ENCODE peak calls at places on chromosome 10, in seven cellular contexts. One of them, this sample, is unnamed.
A peak's percentile ranks its signal among the peaks of the same experiment; 100 is the strongest.

GRCh38 chr10:77240959-77241358 is 396.6 kb downstream of the KCNMA1 start:
- DNase-seq in pancreas: no peak
- DNase-seq in GM23338: no peak
- DNase-seq in fibroblast of lung: no peak
- DNase-seq in stomach: no peak
- DNase-seq in uterus: no peak
- DNase-seq in psoas muscle: no peak
- DNase-seq in this sample: no peak

GRCh38 chr10:6920072-6921019 is 340.3 kb upstream of the PRKCQ start:
- DNase-seq in GM23338: peak; percentile 92
- DNase-seq in uterus: peak; percentile 56
- DNase-seq in pancreas: peak; percentile 85
- DNase-seq in stomach: peak; percentile 82
- DNase-seq in fibroblast of lung: peak; percentile 52
- DNase-seq in psoas muscle: peak; percentile 61
- DNase-seq in this sample: peak; percentile 91

GRCh38 chr10:88531383-88532092 is 51.6 kb downstream of the RNLS start:
- DNase-seq in stomach: no peak
- DNase-seq in uterus: no peak
- DNase-seq in fibroblast of lung: no peak
- DNase-seq in psoas muscle: no peak
- DNase-seq in GM23338: no peak
- DNase-seq in pancreas: no peak
- DNase-seq in this sample: no peak

GRCh38 chr10:63132651-63133055 is 475 bp upstream of the NRBF2 start:
- DNase-seq in pancreas: no peak
- DNase-seq in GM23338: no peak
- DNase-seq in uterus: no peak
- DNase-seq in psoas muscle: no peak
- DNase-seq in fibroblast of lung: no peak
- DNase-seq in stomach: no peak
- DNase-seq in this sample: no peak

GRCh38 chr10:128080641-128081040 is 45.6 kb downstream of the MKI67 start:
- DNase-seq in fibroblast of lung: no peak
- DNase-seq in stomach: no peak
- DNase-seq in pancreas: no peak
- DNase-seq in GM23338: no peak
- DNase-seq in uterus: no peak
- DNase-seq in psoas muscle: no peak
- DNase-seq in this sample: peak; percentile 21

GRCh38 chr10:51918451-51918850 is 219.1 kb upstream of the CSTF2T start:
- DNase-seq in fibroblast of lung: no peak
- DNase-seq in pancreas: no peak
- DNase-seq in psoas muscle: no peak
- DNase-seq in GM23338: no peak
- DNase-seq in uterus: no peak
- DNase-seq in stomach: no peak
- DNase-seq in this sample: no peak

GRCh38 chr10:21495686-21496284 is 29.7 kb downstream of the SKIDA1 start:
- DNase-seq in psoas muscle: peak; percentile 82
- DNase-seq in GM23338: peak; percentile 95
- DNase-seq in stomach: peak; percentile 87
- DNase-seq in fibroblast of lung: peak; percentile 73
- DNase-seq in pancreas: peak; percentile 93
- DNase-seq in uterus: peak; percentile 71
- DNase-seq in this sample: peak; percentile 92

GRCh38 chr10:113087082-113088029 is 137.3 kb downstream of the TCF7L2 start:
- DNase-seq in psoas muscle: peak; percentile 60
- DNase-seq in GM23338: peak; percentile 62
- DNase-seq in uterus: peak; percentile 86
- DNase-seq in pancreas: no peak
- DNase-seq in fibroblast of lung: peak; percentile 100
- DNase-seq in stomach: peak; percentile 66
- DNase-seq in this sample: peak; percentile 77

GRCh38 chr10:43286076-43286805 is 19.4 kb upstream of the RASGEF1A start:
- DNase-seq in uterus: no peak
- DNase-seq in GM23338: no peak
- DNase-seq in psoas muscle: no peak
- DNase-seq in fibroblast of lung: no peak
- DNase-seq in pancreas: no peak
- DNase-seq in stomach: no peak
- DNase-seq in this sample: no peak
- H3K27me3 ChIP-seq in uterus: no peaks in the 10 kb centered on the region
- H3K27me3 ChIP-seq in GM23338: peaks cover 6% of the 10 kb centered on the region
- H3K27me3 ChIP-seq in psoas muscle: no peaks in the 10 kb centered on the region
- H3K27me3 ChIP-seq in fibroblast of lung: no peaks in the 10 kb centered on the region
- H3K27me3 ChIP-seq in pancreas: no peaks in the 10 kb centered on the region
- H3K27me3 ChIP-seq in stomach: peaks cover 15% of the 10 kb centered on the region
- H3K27me3 ChIP-seq in this sample: peaks cover 8% of the 10 kb centered on the region

GRCh38 chr10:71816421-71816851 is 34.6 kb downstream of the PSAP start:
- DNase-seq in stomach: no peak
- DNase-seq in pancreas: no peak
- DNase-seq in fibroblast of lung: no peak
- DNase-seq in psoas muscle: no peak
- DNase-seq in uterus: no peak
- DNase-seq in GM23338: no peak
- DNase-seq in this sample: no peak
- H3K36me3 ChIP-seq in stomach: peaks cover 68% of the 10 kb centered on the region
- H3K36me3 ChIP-seq in pancreas: peaks cover 45% of the 10 kb centered on the region
- H3K36me3 ChIP-seq in fibroblast of lung: peaks cover 31% of the 10 kb centered on the region
- H3K36me3 ChIP-seq in psoas muscle: peaks cover 8% of the 10 kb centered on the region
- H3K36me3 ChIP-seq in uterus: no peaks in the 10 kb centered on the region
- H3K36me3 ChIP-seq in GM23338: peaks cover 40% of the 10 kb centered on the region
- H3K36me3 ChIP-seq in this sample: peaks cover 64% of the 10 kb centered on the region

GRCh38 chr10:2891770-2892124 is 175.6 kb upstream of the PFKP start:
- DNase-seq in fibroblast of lung: no peak
- DNase-seq in pancreas: no peak
- DNase-seq in GM23338: no peak
- DNase-seq in uterus: no peak
- DNase-seq in psoas muscle: no peak
- DNase-seq in stomach: no peak
- DNase-seq in this sample: no peak
- H3K27me3 ChIP-seq in fibroblast of lung: no peaks in the 10 kb centered on the region
- H3K27me3 ChIP-seq in pancreas: no peaks in the 10 kb centered on the region
- H3K27me3 ChIP-seq in GM23338: no peaks in the 10 kb centered on the region
- H3K27me3 ChIP-seq in uterus: no peaks in the 10 kb centered on the region
- H3K27me3 ChIP-seq in psoas muscle: no peaks in the 10 kb centered on the region
- H3K27me3 ChIP-seq in stomach: no peaks in the 10 kb centered on the region
- H3K27me3 ChIP-seq in this sample: no peaks in the 10 kb centered on the region

DNA sequence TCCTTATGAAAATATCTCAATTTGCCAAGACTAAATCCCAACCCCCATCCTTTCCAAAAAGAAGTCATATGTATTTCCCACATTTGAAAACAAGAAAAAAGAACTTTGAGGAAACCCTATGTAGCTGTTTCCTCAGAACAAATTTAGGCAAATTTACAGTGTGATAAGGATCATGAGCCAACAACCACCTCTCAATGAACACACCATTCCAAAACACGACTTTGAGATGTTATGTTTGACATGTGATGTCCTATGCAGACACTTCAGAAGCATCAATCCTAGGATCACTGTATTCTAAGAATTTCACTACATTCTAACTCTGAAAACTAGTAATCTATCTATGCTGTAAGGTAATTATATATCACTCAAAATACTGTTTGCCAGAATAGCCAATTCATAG is 62.2 kb downstream of the NT5C2 start:
- DNase-seq in GM23338: no peak
- DNase-seq in psoas muscle: no peak
- DNase-seq in stomach: no peak
- DNase-seq in uterus: no peak
- DNase-seq in fibroblast of lung: no peak
- DNase-seq in pancreas: no peak
- DNase-seq in this sample: no peak
- H3K36me3 ChIP-seq in GM23338: peaks cover under 1% of the 10 kb centered on the region
- H3K36me3 ChIP-seq in psoas muscle: no peaks in the 10 kb centered on the region
- H3K36me3 ChIP-seq in stomach: peaks cover 47% of the 10 kb centered on the region
- H3K36me3 ChIP-seq in uterus: no peaks in the 10 kb centered on the region
- H3K36me3 ChIP-seq in fibroblast of lung: no peaks in the 10 kb centered on the region
- H3K36me3 ChIP-seq in pancreas: no peaks in the 10 kb centered on the region
- H3K36me3 ChIP-seq in this sample: peaks cover 27% of the 10 kb centered on the region

GRCh38 chr10:121595321-121595805 is 2.9 kb downstream of the FGFR2 start:
- DNase-seq in fibroblast of lung: peak; percentile 32
- DNase-seq in stomach: no peak
- DNase-seq in psoas muscle: no peak
- DNase-seq in GM23338: no peak
- DNase-seq in pancreas: no peak
- DNase-seq in uterus: no peak
- DNase-seq in this sample: no peak

GRCh38 chr10:121597504-121598241 is 571 bp downstream of the FGFR2 start:
- DNase-seq in psoas muscle: peak; percentile 28
- DNase-seq in uterus: peak; percentile 42
- DNase-seq in pancreas: peak; percentile 80
- DNase-seq in fibroblast of lung: no peak
- DNase-seq in stomach: no peak
- DNase-seq in GM23338: peak; percentile 51
- DNase-seq in this sample: no peak

GRCh38 chr10:121596668-121597503 is 1.4 kb downstream of the FGFR2 start:
- DNase-seq in GM23338: peak; percentile 95
- DNase-seq in pancreas: peak; percentile 77
- DNase-seq in psoas muscle: no peak
- DNase-seq in fibroblast of lung: peak; percentile 35
- DNase-seq in uterus: peak; percentile 74
- DNase-seq in stomach: peak; percentile 36
- DNase-seq in this sample: peak; percentile 79

GRCh38 chr10:121594623-121595320 is 3.5 kb downstream of the FGFR2 start:
- DNase-seq in GM23338: no peak
- DNase-seq in psoas muscle: no peak
- DNase-seq in stomach: no peak
- DNase-seq in uterus: no peak
- DNase-seq in fibroblast of lung: peak; percentile 77
- DNase-seq in pancreas: no peak
- DNase-seq in this sample: no peak

DNA sequence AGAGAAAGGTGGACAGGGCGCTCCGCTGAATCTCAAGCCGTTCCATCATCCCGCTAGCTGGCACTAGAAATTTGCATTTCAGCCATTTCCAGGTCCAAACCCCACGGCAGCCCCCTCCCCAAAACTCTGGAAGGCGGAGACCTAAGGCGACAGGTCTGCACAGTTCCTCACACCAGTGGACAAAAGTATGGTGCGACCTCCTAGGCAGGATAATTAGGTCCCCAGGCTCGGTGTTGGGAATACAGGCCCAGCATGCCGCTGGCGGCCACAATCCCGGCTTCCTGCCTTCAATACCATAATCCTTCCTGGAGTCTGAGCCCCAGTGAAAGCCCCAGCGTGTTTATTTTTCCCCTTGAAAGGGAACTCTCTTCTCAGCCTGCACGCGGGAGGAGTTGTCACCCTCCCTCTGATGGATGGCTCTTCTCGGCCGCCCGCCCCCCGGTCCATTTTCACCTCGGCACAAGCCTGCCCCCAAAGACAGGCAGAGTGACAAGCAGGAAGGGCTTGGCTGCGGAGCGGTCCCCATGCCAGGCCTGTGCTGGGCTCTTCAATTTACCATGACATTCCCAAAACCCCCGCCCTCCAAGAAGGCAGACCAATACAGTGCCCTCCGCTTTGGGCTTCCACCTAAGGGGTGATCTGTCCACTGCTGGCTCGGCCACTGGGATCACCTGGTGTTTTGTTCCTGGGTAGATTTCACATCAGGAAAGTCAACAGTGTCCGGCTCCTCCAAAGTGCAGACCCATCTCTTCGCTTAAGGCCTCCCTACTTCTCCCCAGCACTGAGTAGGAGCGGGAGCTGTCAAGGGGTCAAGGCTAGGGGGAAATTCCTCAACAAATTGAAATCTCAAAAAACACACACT is 2.2 kb downstream of the FGFR2 start:
- DNase-seq in pancreas: no peak
- DNase-seq in psoas muscle: no peak
- DNase-seq in uterus: peak; percentile 37
- DNase-seq in GM23338: peak; percentile 55
- DNase-seq in fibroblast of lung: no peak
- DNase-seq in stomach: no peak
- DNase-seq in this sample: no peak
- H3K27me3 ChIP-seq in pancreas: no peaks in the 10 kb centered on the region
- H3K27me3 ChIP-seq in psoas muscle: peaks cover 4% of the 10 kb centered on the region
- H3K27me3 ChIP-seq in uterus: no peaks in the 10 kb centered on the region
- H3K27me3 ChIP-seq in GM23338: no peaks in the 10 kb centered on the region
- H3K27me3 ChIP-seq in fibroblast of lung: peaks cover 16% of the 10 kb centered on the region
- H3K27me3 ChIP-seq in stomach: peaks cover 27% of the 10 kb centered on the region
- H3K27me3 ChIP-seq in this sample: peaks cover 35% of the 10 kb centered on the region

DNA sequence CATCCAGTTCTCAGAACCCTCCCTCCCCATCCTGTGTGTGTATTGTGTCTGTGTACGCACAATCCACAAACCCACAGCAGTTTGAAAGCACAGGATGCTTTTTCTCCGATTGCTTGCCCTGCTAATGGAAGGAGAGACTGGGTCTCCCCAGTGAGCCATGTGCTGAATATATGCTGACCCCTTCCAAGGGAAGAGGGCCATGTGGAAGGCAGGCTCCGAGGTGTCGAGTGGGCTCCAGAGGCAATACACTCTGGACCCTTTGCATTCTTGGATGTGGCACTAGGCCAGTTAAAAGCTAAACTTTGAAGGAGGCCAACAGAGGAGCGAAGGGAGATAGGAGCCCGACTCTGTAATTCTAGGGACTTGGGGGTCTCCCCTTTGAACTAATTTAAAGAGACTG is 10.7 kb downstream of the DUSP5 start:
- DNase-seq in fibroblast of lung: no peak
- DNase-seq in pancreas: no peak
- DNase-seq in stomach: no peak
- DNase-seq in uterus: no peak
- DNase-seq in psoas muscle: no peak
- DNase-seq in GM23338: no peak
- DNase-seq in this sample: no peak
- H3K36me3 ChIP-seq in fibroblast of lung: peaks cover 41% of the 10 kb centered on the region
- H3K36me3 ChIP-seq in pancreas: no peaks in the 10 kb centered on the region
- H3K36me3 ChIP-seq in stomach: peaks cover 26% of the 10 kb centered on the region
- H3K36me3 ChIP-seq in uterus: no peaks in the 10 kb centered on the region
- H3K36me3 ChIP-seq in psoas muscle: peaks cover 2% of the 10 kb centered on the region
- H3K36me3 ChIP-seq in GM23338: peaks cover 16% of the 10 kb centered on the region
- H3K36me3 ChIP-seq in this sample: peaks cover 35% of the 10 kb centered on the region